ENCODE peak calls at places on chromosomes 13 and 19, in ten cellular contexts. U, S, B, D, L, K, G, X, Z and Y are unnamed samples.

GRCh38 chr13:90792335-90792734 is 555.2 kb upstream of the MIR17HG start:
- DNase-seq in S (no peak), X (peak; percentile 20), G (no peak), U (no peak), B (peak; percentile 51), K (no peak), Z (no peak), D (no peak), L (no peak), Y (no peak)

GRCh38 chr13:67230774-67231480 is 791 bp upstream of the PCDH9 start:
- DNase-seq in Z (no peak), X (peak; percentile 75), D (peak; percentile 27), S (peak; percentile 51), K (peak; percentile 78), B (peak; percentile 35), G (peak; percentile 77), L (peak; percentile 31), U (peak; percentile 10), Y (peak; percentile 29)

GRCh38 chr13:74920945-74921725 is 560.8 kb downstream of the TBC1D4 start:
- DNase-seq in X (no peak), U (no peak), L (no peak), Z (no peak), S (no peak), G (no peak), B (no peak), D (no peak), K (no peak), Y (no peak)

GRCh38 chr19:4597975-4598671 is 38.6 kb upstream of the SEMA6B start:
- DNase-seq in D (peak; percentile 48), B (peak; percentile 61), U (no peak), Z (peak; percentile 6), S (no peak), K (no peak), G (no peak), L (peak; percentile 72), X (peak; percentile 63), Y (peak; percentile 77)

GRCh38 chr19:10271543-10272086 is 695 bp downstream of the ICAM1 start:
- DNase-seq in K (no peak), U (peak; percentile 24), B (no peak), X (no peak), D (peak; percentile 42), S (no peak), G (no peak), L (peak; percentile 37), Z (peak; percentile 30), Y (peak; percentile 91)

GRCh38 chr19:52722062-52723005 is 12.5 kb downstream of the ZNF611 start:
- DNase-seq in G (no peak), S (no peak), D (no peak), B (peak; percentile 99), X (peak; percentile 75), Z (no peak), L (no peak), K (peak; percentile 60), U (no peak), Y (no peak)

GRCh38 chr19:15936173-15936572 is 1.8 kb upstream of the CYP4F11 start:
- DNase-seq in D (no peak), X (no peak), G (no peak), L (no peak), Z (no peak), B (no peak), K (no peak), S (no peak), U (no peak), Y (no peak)

GRCh38 chr19:18202759-18203407 is 959 bp downstream of the RAB3A start:
- DNase-seq in G (no peak), L (peak; percentile 51), Z (no peak), K (no peak), D (peak; percentile 38), U (no peak), B (peak; percentile 18), X (peak; percentile 23), S (no peak), Y (peak; percentile 55)

GRCh38 chr19:4866595-4867424 is 657 bp downstream of the PLIN3 start:
- DNase-seq in U (peak; percentile 47), X (peak; percentile 58), S (peak; percentile 57), Z (peak; percentile 17), G (peak; percentile 58), B (peak; percentile 42), L (peak; percentile 58), K (peak; percentile 39), D (peak; percentile 64), Y (no peak)

GRCh38 chr13:103471896-103472295 is 405.7 kb upstream of the SLC10A2 start:
- DNase-seq in D (no peak), X (no peak), B (no peak), S (no peak), G (no peak), Z (no peak), L (no peak), U (no peak), K (no peak), Y (no peak)

GRCh38 chr19:43439183-43440063 is 24.7 kb downstream of the TEX101 start:
- DNase-seq in X (peak; percentile 48), D (peak; percentile 55), Z (no peak), B (peak; percentile 90), S (no peak), K (no peak), L (no peak), G (no peak), U (peak; percentile 6), Y (no peak)

GRCh38 chr19:45314708-45315107 is 8.0 kb downstream of the CKM start:
- DNase-seq in Z (no peak), G (no peak), X (no peak), K (no peak), L (no peak), S (no peak), B (no peak), D (no peak), U (no peak), Y (no peak)

GRCh38 chr19:1082165-1082927 is 12.8 kb downstream of the POLR2E start:
- DNase-seq in D (peak; percentile 53), K (peak; percentile 28), U (no peak), Z (peak; percentile 67), L (peak; percentile 93), B (peak; percentile 70), X (no peak), S (no peak), G (peak; percentile 94), Y (peak; percentile 30)